ENCODE peak calls at places on chromosomes 2 and 18, in nine cellular contexts. T, X, D, L, G, Y, P, F and U are unnamed samples.

GRCh38 chr2:8451273-8451672 is 230.6 kb upstream of the ID2 start:
- DNase-seq in T (peak; percentile 2), X (peak; percentile 56), D (no peak), L (no peak), G (no peak), Y (no peak), P (no peak), F (no peak), U (no peak)

GRCh38 chr2:191245869-191246531 is 796 bp downstream of the MYO1B start:
- DNase-seq in T (peak; percentile 74), X (peak; percentile 80), D (no peak), L (peak; percentile 7), G (no peak), Y (no peak), P (peak; percentile 84), F (peak; percentile 9), U (peak; percentile 53)

GRCh38 chr2:37631292-37631691 is 40.1 kb downstream of the CDC42EP3 start:
- DNase-seq in T (no peak), X (no peak), D (no peak), L (no peak), G (no peak), Y (no peak), P (no peak), F (no peak), U (no peak)

GRCh38 chr2:7758065-7758759 is 841.0 kb downstream of the RNF144A start:
- DNase-seq in T (no peak), X (no peak), D (no peak), L (no peak), G (no peak), Y (no peak), P (peak; percentile 44), F (no peak), U (no peak)

GRCh38 chr2:57760448-57760847 is 286.2 kb upstream of the VRK2 start:
- DNase-seq in T (no peak), X (no peak), D (no peak), L (no peak), G (no peak), Y (peak; percentile 21), P (peak; percentile 2), F (no peak), U (peak; percentile 29)

GRCh38 chr2:137252934-137253333 is 487.6 kb downstream of the THSD7B start:
- DNase-seq in T (no peak), X (no peak), D (no peak), L (no peak), G (no peak), Y (no peak), P (peak; percentile 54), F (no peak), U (no peak)

GRCh38 chr2:123077101-123077500 is 948.0 kb upstream of the CNTNAP5 start:
- DNase-seq in T (no peak), X (no peak), D (no peak), L (no peak), G (no peak), Y (no peak), P (no peak), F (no peak), U (no peak)

GRCh38 chr2:239353697-239354096 is 47.1 kb downstream of the HDAC4 start:
- DNase-seq in T (no peak), X (no peak), D (no peak), L (no peak), G (no peak), Y (no peak), P (no peak), F (no peak), U (no peak)

GRCh38 chr2:196370386-196370785 is 199.0 kb upstream of the STK17B start:
- DNase-seq in T (no peak), X (no peak), D (no peak), L (no peak), G (no peak), Y (no peak), P (peak; percentile 33), F (no peak), U (no peak)

GRCh38 chr2:37344453-37345361 is at the start of gene QPCT:
- DNase-seq in T (peak; percentile 87), X (peak; percentile 76), D (peak; percentile 17), L (peak; percentile 77), G (no peak), Y (no peak), P (peak; percentile 71), F (peak; percentile 33), U (peak; percentile 22)

GRCh38 chr18:51083398-51083797 is 53.4 kb downstream of the SMAD4 start:
- DNase-seq in T (no peak), X (no peak), D (no peak), L (no peak), G (no peak), Y (no peak), P (no peak), F (no peak), U (no peak)

GRCh38 chr2:208358758-208359631 is 47.6 kb upstream of the PTH2R start:
- DNase-seq in T (no peak), X (no peak), D (no peak), L (no peak), G (no peak), Y (no peak), P (peak; percentile 1), F (no peak), U (no peak)

GRCh38 chr2:49988301-49988700 is 834.0 kb upstream of the FSHR start:
- DNase-seq in T (no peak), X (no peak), D (no peak), L (no peak), G (no peak), Y (no peak), P (no peak), F (no peak), U (no peak)

GRCh38 chr2:123036300-123036699 is 988.8 kb upstream of the CNTNAP5 start:
- DNase-seq in T (no peak), X (no peak), D (no peak), L (no peak), G (no peak), Y (no peak), P (no peak), F (no peak), U (no peak)

GRCh38 chr2:119156105-119156890 is 2.3 kb downstream of the C1QL2 start:
- DNase-seq in T (no peak), X (no peak), D (no peak), L (no peak), G (no peak), Y (no peak), P (no peak), F (no peak), U (no peak)

GRCh38 chr2:227625420-227625819 is 8.1 kb downstream of the SCYGR4 start:
- DNase-seq in T (no peak), X (no peak), D (no peak), L (no peak), G (no peak), Y (no peak), P (no peak), F (no peak), U (no peak)

GRCh38 chr2:95314964-95315611 is 17.9 kb downstream of the KCNIP3 start:
- DNase-seq in T (no peak), X (peak; percentile 38), D (peak; percentile 48), L (no peak), G (no peak), Y (no peak), P (peak; percentile 60), F (no peak), U (no peak)

GRCh38 chr2:14422426-14422825 is 210.1 kb upstream of the LRATD1 start:
- DNase-seq in T (no peak), X (no peak), D (no peak), L (no peak), G (no peak), Y (no peak), P (peak; percentile 33), F (no peak), U (no peak)

GRCh38 chr18:2961828-2962227 is 51.1 kb downstream of the LPIN2 start:
- DNase-seq in T (no peak), X (no peak), D (no peak), L (no peak), G (no peak), Y (no peak), P (peak; percentile 74), F (no peak), U (no peak)